ENCODE peak calls at places on chromosomes 4 and X, in eight cellular contexts. H, R, D, B, X, L, A and Z are unnamed samples.
A peak's percentile ranks its signal among the peaks of the same experiment; 100 is the strongest.

GRCh38 chr4:87219648-87220093 is 747 bp downstream of the KLHL8 start:
- DNase-seq in X (peak; percentile 60), D (no peak), B (peak; percentile 74), R (peak; percentile 44), L (peak; percentile 25), A (peak; percentile 48), H (peak; percentile 39), Z (no peak)

GRCh38 chr4:128528793-128529553 is 241.4 kb upstream of the PGRMC2 start:
- DNase-seq in D (peak; percentile 99), X (no peak), A (no peak), L (peak; percentile 97), R (no peak), B (no peak), H (peak; percentile 83), Z (no peak)

GRCh38 chr4:112448211-112448745 is 67.7 kb downstream of the NEUROG2 start:
- DNase-seq in L (peak; percentile 61), B (no peak), D (peak; percentile 30), A (no peak), X (no peak), H (peak; percentile 5), R (no peak), Z (no peak)

GRCh38 chr4:139844057-139844456 is 178.4 kb downstream of the MGST2 start:
- DNase-seq in H (no peak), A (no peak), B (no peak), L (no peak), R (no peak), X (no peak), D (no peak), Z (no peak)

GRCh38 chr4:173538148-173538902 is 8.3 kb upstream of the HAND2 start:
- DNase-seq in B (no peak), X (no peak), H (peak; percentile 26), L (peak; percentile 7), A (no peak), R (peak; percentile 74), D (no peak), Z (no peak)

GRCh38 chr4:116055857-116056827 is 942.7 kb upstream of the NDST4 start:
- DNase-seq in D (no peak), H (no peak), B (no peak), A (no peak), R (no peak), L (no peak), X (no peak), Z (no peak)

GRCh38 chr4:23680616-23681518 is 209.0 kb downstream of the PPARGC1A start:
- DNase-seq in X (no peak), L (peak; percentile 25), R (no peak), B (no peak), H (no peak), A (no peak), D (no peak), Z (no peak)

GRCh38 chr4:153668647-153669046 is 15.4 kb upstream of the TLR2 start:
- DNase-seq in A (no peak), R (no peak), L (peak; percentile 29), D (no peak), H (no peak), X (no peak), B (no peak), Z (no peak)

GRCh38 chr4:102438873-102439614 is 62.1 kb upstream of the NFKB1 start:
- DNase-seq in A (no peak), H (no peak), D (peak; percentile 85), L (peak; percentile 84), B (no peak), R (no peak), X (no peak), Z (no peak)

GRCh38 chr4:40693946-40694345 is 55.8 kb upstream of the NSUN7 start:
- DNase-seq in L (no peak), B (no peak), A (no peak), D (no peak), X (no peak), R (no peak), H (no peak), Z (no peak)

GRCh38 chr4:159823743-159824142 is 720.9 kb downstream of the RAPGEF2 start:
- DNase-seq in B (no peak), D (peak; percentile 64), A (no peak), R (no peak), X (no peak), L (peak; percentile 62), H (no peak), Z (no peak)

GRCh38 chr4:185892165-185892564 is 80.2 kb upstream of the SORBS2 start:
- DNase-seq in D (no peak), H (no peak), X (no peak), A (no peak), L (no peak), B (no peak), R (no peak), Z (no peak)

GRCh38 chrX:13055486-13055885 is 11.1 kb upstream of the FAM9C start:
- DNase-seq in A (no peak), D (no peak), L (no peak), X (no peak), H (no peak), B (peak; percentile 58), R (no peak), Z (no peak)

GRCh38 chr4:81084029-81084428 is 53.5 kb downstream of the BMP3 start:
- DNase-seq in R (no peak), L (peak; percentile 49), A (no peak), H (no peak), X (no peak), B (no peak), D (no peak), Z (no peak)

GRCh38 chr4:68864438-68865177 is 48.8 kb downstream of the UGT2B10 start:
- DNase-seq in R (no peak), X (no peak), H (peak; percentile 6), D (no peak), L (no peak), B (peak; percentile 80), A (no peak), Z (no peak)

GRCh38 chr4:6332042-6332668 is 62.5 kb downstream of the WFS1 start:
- DNase-seq in D (no peak), L (no peak), B (peak; percentile 53), A (peak; percentile 25), H (peak; percentile 86), R (no peak), X (peak; percentile 36), Z (no peak)

GRCh38 chr4:113643505-113643904 is 118.0 kb downstream of the CAMK2D start:
- DNase-seq in A (no peak), B (no peak), R (no peak), D (no peak), H (no peak), X (no peak), L (no peak), Z (no peak)

GRCh38 chrX:123499787-123500186 is 233.1 kb downstream of the THOC2 start:
- DNase-seq in L (no peak), X (no peak), R (no peak), D (no peak), A (no peak), B (no peak), H (no peak), Z (no peak)

GRCh38 chr4:26088433-26088928 is 174.5 kb downstream of the SMIM20 start:
- DNase-seq in D (no peak), B (no peak), L (peak; percentile 85), R (no peak), A (no peak), H (no peak), X (no peak), Z (peak; percentile 3)

GRCh38 chr4:4875611-4876010 is 16.1 kb downstream of the MSX1 start:
- DNase-seq in H (no peak), A (no peak), R (no peak), L (no peak), X (no peak), B (no peak), D (no peak), Z (no peak)

GRCh38 chr4:88616275-88616996 is 24.2 kb downstream of the HERC3 start:
- DNase-seq in L (peak; percentile 88), A (no peak), X (no peak), R (no peak), B (no peak), H (no peak), D (no peak), Z (no peak)

GRCh38 chrX:110338850-110339373 is 19.7 kb upstream of the RTL9 start:
- DNase-seq in D (no peak), X (no peak), R (no peak), B (no peak), H (no peak), L (peak; percentile 33), A (no peak), Z (no peak)

GRCh38 chr4:148787831-148788477 is 345.7 kb upstream of the NR3C2 start:
- DNase-seq in B (no peak), R (no peak), L (peak; percentile 72), D (no peak), H (no peak), A (no peak), X (no peak), Z (no peak)

GRCh38 chr4:11954093-11954492 is 525.4 kb upstream of the HS3ST1 start:
- DNase-seq in L (no peak), R (no peak), A (no peak), B (peak; percentile 59), D (peak; percentile 14), X (no peak), H (no peak), Z (no peak)

GRCh38 chrX:68834371-68835103 is 5.7 kb downstream of the EFNB1 start:
- DNase-seq in H (peak; percentile 0), R (no peak), A (no peak), X (no peak), B (peak; percentile 52), D (no peak), L (no peak), Z (no peak)

GRCh38 chrX:149699761-149700160 is 12.1 kb upstream of the MAGEA11 start:
- DNase-seq in D (no peak), R (no peak), A (no peak), H (no peak), B (no peak), L (no peak), X (no peak), Z (no peak)

GRCh38 chr4:40238008-40238699 is 41.3 kb downstream of the RHOH start:
- DNase-seq in L (no peak), D (no peak), A (no peak), R (no peak), X (no peak), H (no peak), B (peak; percentile 39), Z (no peak)

GRCh38 chr4:99090511-99090910 is 1.9 kb upstream of the ADH5 start:
- DNase-seq in H (no peak), D (no peak), R (no peak), L (no peak), X (no peak), A (no peak), B (no peak), Z (no peak)

GRCh38 chrX:142156567-142156966 is 48.5 kb downstream of the MAGEC2 start:
- DNase-seq in L (peak; percentile 6), B (no peak), D (no peak), R (no peak), X (no peak), A (no peak), H (peak; percentile 88), Z (no peak)

GRCh38 chr4:177064724-177065394 is 244.8 kb upstream of the NEIL3 start:
- DNase-seq in B (no peak), A (no peak), L (no peak), R (no peak), X (no peak), H (no peak), D (no peak), Z (no peak)